ENCODE peak calls at places on chromosomes 3 and 15, in nine cellular contexts. One of them, this sample, is unnamed.

GRCh38 chr3:114551770-114552526 is 258.1 kb downstream of the TIGIT start:
- DNase-seq in vagina: no peak
- DNase-seq in mucosa of descending colon: no peak
- DNase-seq in neural progenitor cell: no peak
- DNase-seq in esophagus squamous epithelium: no peak
- DNase-seq in IMR-90: peak; percentile 84
- DNase-seq in endothelial cell of umbilical vein: peak; percentile 46
- DNase-seq in endodermal cell: no peak
- DNase-seq in SJSA1: peak; percentile 75
- DNase-seq in this sample: peak; percentile 28

GRCh38 chr3:133880287-133880686 is 15.4 kb downstream of the RAB6B start:
- DNase-seq in SJSA1: no peak
- DNase-seq in esophagus squamous epithelium: no peak
- DNase-seq in endodermal cell: peak; percentile 31
- DNase-seq in mucosa of descending colon: no peak
- DNase-seq in endothelial cell of umbilical vein: no peak
- DNase-seq in vagina: no peak
- DNase-seq in neural progenitor cell: no peak
- DNase-seq in IMR-90: no peak
- DNase-seq in this sample: no peak

GRCh38 chr15:57339321-57339720 is 37.0 kb upstream of the CGNL1 start:
- DNase-seq in neural progenitor cell: no peak
- DNase-seq in IMR-90: no peak
- DNase-seq in mucosa of descending colon: no peak
- DNase-seq in SJSA1: no peak
- DNase-seq in esophagus squamous epithelium: no peak
- DNase-seq in vagina: no peak
- DNase-seq in endodermal cell: no peak
- DNase-seq in endothelial cell of umbilical vein: no peak
- DNase-seq in this sample: no peak

GRCh38 chr15:75104804-75105557 is 81.6 kb downstream of the PPCDC start:
- DNase-seq in endothelial cell of umbilical vein: peak; percentile 97
- DNase-seq in IMR-90: peak; percentile 83
- DNase-seq in vagina: no peak
- DNase-seq in neural progenitor cell: no peak
- DNase-seq in SJSA1: peak; percentile 93
- DNase-seq in esophagus squamous epithelium: no peak
- DNase-seq in mucosa of descending colon: no peak
- DNase-seq in endodermal cell: no peak
- DNase-seq in this sample: peak; percentile 14

GRCh38 chr3:183809209-183809608 is 16.2 kb downstream of the MAP6D1 start:
- DNase-seq in esophagus squamous epithelium: no peak
- DNase-seq in IMR-90: no peak
- DNase-seq in endodermal cell: no peak
- DNase-seq in mucosa of descending colon: no peak
- DNase-seq in endothelial cell of umbilical vein: no peak
- DNase-seq in vagina: no peak
- DNase-seq in neural progenitor cell: no peak
- DNase-seq in SJSA1: no peak
- DNase-seq in this sample: no peak

GRCh38 chr3:19734453-19734852 is 199.6 kb downstream of the EFHB start:
- DNase-seq in neural progenitor cell: no peak
- DNase-seq in mucosa of descending colon: peak; percentile 40
- DNase-seq in endothelial cell of umbilical vein: no peak
- DNase-seq in IMR-90: no peak
- DNase-seq in esophagus squamous epithelium: no peak
- DNase-seq in endodermal cell: no peak
- DNase-seq in vagina: no peak
- DNase-seq in SJSA1: no peak
- DNase-seq in this sample: no peak

GRCh38 chr15:79002631-79003030 is 57.8 kb upstream of the CTSH start:
- DNase-seq in vagina: no peak
- DNase-seq in IMR-90: no peak
- DNase-seq in mucosa of descending colon: no peak
- DNase-seq in neural progenitor cell: no peak
- DNase-seq in endodermal cell: no peak
- DNase-seq in esophagus squamous epithelium: no peak
- DNase-seq in SJSA1: no peak
- DNase-seq in endothelial cell of umbilical vein: no peak
- DNase-seq in this sample: no peak

GRCh38 chr15:52667597-52667996 is 11.6 kb downstream of the ATOSA start:
- DNase-seq in SJSA1: no peak
- DNase-seq in endodermal cell: no peak
- DNase-seq in mucosa of descending colon: no peak
- DNase-seq in esophagus squamous epithelium: no peak
- DNase-seq in vagina: no peak
- DNase-seq in neural progenitor cell: no peak
- DNase-seq in IMR-90: no peak
- DNase-seq in endothelial cell of umbilical vein: no peak
- DNase-seq in this sample: no peak

GRCh38 chr3:49180116-49180515 is 8.7 kb downstream of the KLHDC8B start:
- DNase-seq in neural progenitor cell: no peak
- DNase-seq in mucosa of descending colon: no peak
- DNase-seq in endothelial cell of umbilical vein: no peak
- DNase-seq in SJSA1: no peak
- DNase-seq in endodermal cell: no peak
- DNase-seq in esophagus squamous epithelium: no peak
- DNase-seq in vagina: no peak
- DNase-seq in IMR-90: no peak
- DNase-seq in this sample: no peak

GRCh38 chr3:132360717-132361116 is 43.5 kb downstream of the ACP3 start:
- DNase-seq in SJSA1: no peak
- DNase-seq in neural progenitor cell: no peak
- DNase-seq in esophagus squamous epithelium: no peak
- DNase-seq in mucosa of descending colon: no peak
- DNase-seq in endothelial cell of umbilical vein: no peak
- DNase-seq in IMR-90: no peak
- DNase-seq in endodermal cell: no peak
- DNase-seq in vagina: no peak
- DNase-seq in this sample: no peak

GRCh38 chr3:61662861-61663260 is 101.5 kb downstream of the PTPRG start:
- DNase-seq in endothelial cell of umbilical vein: no peak
- DNase-seq in esophagus squamous epithelium: no peak
- DNase-seq in vagina: no peak
- DNase-seq in SJSA1: no peak
- DNase-seq in IMR-90: no peak
- DNase-seq in mucosa of descending colon: no peak
- DNase-seq in neural progenitor cell: no peak
- DNase-seq in endodermal cell: no peak
- DNase-seq in this sample: no peak
- H3K4me3 ChIP-seq in endothelial cell of umbilical vein: no peak overlapping the region
- H3K4me3 ChIP-seq in esophagus squamous epithelium: no peak overlapping the region
- H3K4me3 ChIP-seq in vagina: no peak overlapping the region
- H3K4me3 ChIP-seq in SJSA1: no peak overlapping the region
- H3K4me3 ChIP-seq in IMR-90: no peak overlapping the region
- H3K4me3 ChIP-seq in mucosa of descending colon: no peak overlapping the region
- H3K4me3 ChIP-seq in neural progenitor cell: no peak overlapping the region
- H3K4me3 ChIP-seq in endodermal cell: no peak overlapping the region
- H3K4me3 ChIP-seq in this sample: no peak overlapping the region

DNA sequence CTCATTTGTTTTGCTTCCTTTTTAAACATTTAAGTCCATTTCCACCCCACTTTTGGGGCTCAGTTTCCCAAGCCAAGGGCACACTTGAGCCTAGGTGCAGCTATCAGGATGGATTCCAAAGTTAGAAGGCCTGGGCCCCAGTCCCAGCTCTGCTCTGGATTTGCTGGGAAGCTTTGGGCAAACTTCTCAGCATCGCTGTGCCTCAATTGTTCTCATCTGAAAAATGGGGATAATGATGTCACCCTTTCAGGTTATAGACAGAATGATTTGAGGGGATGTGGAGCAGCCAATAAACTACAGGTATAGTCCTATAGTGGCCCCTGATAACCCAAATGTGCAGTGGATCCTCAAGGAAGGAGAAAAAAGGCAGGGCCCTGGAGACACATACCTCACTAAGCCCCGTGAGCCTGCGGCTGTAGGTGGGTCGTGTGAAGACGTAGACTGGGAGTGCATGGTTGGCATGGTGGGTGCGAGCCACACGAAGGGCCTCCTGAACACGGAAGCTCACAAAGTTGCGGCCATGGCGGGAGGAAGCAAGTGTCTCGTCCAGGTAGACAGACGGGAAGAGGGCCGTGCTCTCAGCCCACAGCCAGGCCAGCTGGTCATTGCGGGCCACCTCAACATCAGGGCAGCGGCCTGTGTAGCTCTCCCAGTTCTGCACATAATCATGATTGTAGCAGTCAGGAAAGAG is 3.2 kb downstream of the HYAL2 start:
- DNase-seq in mucosa of descending colon: no peak
- DNase-seq in esophagus squamous epithelium: no peak
- DNase-seq in vagina: no peak
- DNase-seq in IMR-90: no peak
- DNase-seq in endothelial cell of umbilical vein: no peak
- DNase-seq in SJSA1: no peak
- DNase-seq in neural progenitor cell: no peak
- DNase-seq in endodermal cell: no peak
- DNase-seq in this sample: no peak
- H3K4me1 ChIP-seq in mucosa of descending colon: peaks cover 56% of the 10 kb centered on the region
- H3K4me1 ChIP-seq in esophagus squamous epithelium: peaks cover 68% of the 10 kb centered on the region
- H3K4me1 ChIP-seq in vagina: peaks cover 76% of the 10 kb centered on the region
- H3K4me1 ChIP-seq in IMR-90: peaks cover 25% of the 10 kb centered on the region
- H3K4me1 ChIP-seq in endothelial cell of umbilical vein: peaks cover 62% of the 10 kb centered on the region
- H3K4me1 ChIP-seq in SJSA1: peaks cover 24% of the 10 kb centered on the region
- H3K4me1 ChIP-seq in neural progenitor cell: peaks cover 28% of the 10 kb centered on the region
- H3K4me1 ChIP-seq in endodermal cell: peaks cover 21% of the 10 kb centered on the region
- H3K4me1 ChIP-seq in this sample: peaks cover 40% of the 10 kb centered on the region

DNA sequence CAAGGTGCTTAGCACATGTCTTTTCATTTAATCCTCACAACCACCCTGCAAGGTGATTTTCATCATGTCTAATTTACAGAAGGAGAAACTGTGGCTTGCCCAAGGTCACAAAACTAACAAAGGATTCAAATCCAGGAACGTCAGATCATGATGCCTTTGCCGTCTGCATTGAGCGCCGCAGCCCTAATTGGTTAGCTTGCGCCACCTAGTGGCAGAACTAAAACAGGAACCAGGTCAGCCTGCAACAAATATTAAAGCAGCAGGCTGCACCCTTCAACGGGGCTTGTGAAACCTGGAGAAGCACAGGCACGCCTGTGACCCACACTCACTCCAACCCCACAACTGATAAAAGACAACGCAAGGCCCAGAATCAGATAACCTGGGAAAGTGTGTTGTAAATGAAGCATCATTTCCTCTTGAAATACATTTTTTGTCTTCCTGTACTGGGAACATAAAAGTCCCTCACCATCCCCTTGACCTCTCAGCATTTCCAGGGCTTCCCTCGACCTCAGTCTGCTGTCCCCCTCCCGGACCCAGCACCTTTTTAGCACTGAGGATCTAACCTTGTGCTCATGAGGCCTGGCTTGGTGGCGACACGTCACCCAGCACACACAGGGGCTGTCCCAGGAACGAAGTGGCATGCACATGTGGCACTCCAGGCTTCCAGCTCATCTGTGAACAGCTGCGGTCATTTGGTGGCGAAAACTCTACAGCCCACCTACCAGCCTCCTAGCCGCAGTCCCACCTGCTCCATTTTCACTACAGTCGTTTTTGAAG is 17.3 kb downstream of the DPH3 start:
- DNase-seq in SJSA1: peak; percentile 56
- DNase-seq in endodermal cell: peak; percentile 91
- DNase-seq in neural progenitor cell: peak; percentile 91
- DNase-seq in IMR-90: peak; percentile 84
- DNase-seq in mucosa of descending colon: peak; percentile 69
- DNase-seq in esophagus squamous epithelium: peak; percentile 28
- DNase-seq in vagina: no peak
- DNase-seq in endothelial cell of umbilical vein: peak; percentile 72
- DNase-seq in this sample: peak; percentile 74
- H3K4me3 ChIP-seq in SJSA1: no peak overlapping the region
- H3K4me3 ChIP-seq in endodermal cell: no peak overlapping the region
- H3K4me3 ChIP-seq in neural progenitor cell: no peak overlapping the region
- H3K4me3 ChIP-seq in IMR-90: no peak overlapping the region
- H3K4me3 ChIP-seq in mucosa of descending colon: no peak overlapping the region
- H3K4me3 ChIP-seq in esophagus squamous epithelium: no peak overlapping the region
- H3K4me3 ChIP-seq in vagina: no peak overlapping the region
- H3K4me3 ChIP-seq in endothelial cell of umbilical vein: no peak overlapping the region
- H3K4me3 ChIP-seq in this sample: no peak overlapping the region

GRCh38 chr15:28096720-28097431 is 2.2 kb downstream of the OCA2 start:
- DNase-seq in esophagus squamous epithelium: no peak
- DNase-seq in IMR-90: no peak
- DNase-seq in endodermal cell: peak; percentile 79
- DNase-seq in neural progenitor cell: peak; percentile 71
- DNase-seq in mucosa of descending colon: no peak
- DNase-seq in vagina: peak; percentile 79
- DNase-seq in SJSA1: peak; percentile 51
- DNase-seq in endothelial cell of umbilical vein: no peak
- DNase-seq in this sample: peak; percentile 66

GRCh38 chr15:28094732-28095521 is 4.2 kb downstream of the OCA2 start:
- DNase-seq in neural progenitor cell: peak; percentile 60
- DNase-seq in mucosa of descending colon: peak; percentile 96
- DNase-seq in IMR-90: no peak
- DNase-seq in SJSA1: no peak
- DNase-seq in endothelial cell of umbilical vein: no peak
- DNase-seq in vagina: no peak
- DNase-seq in esophagus squamous epithelium: no peak
- DNase-seq in endodermal cell: peak; percentile 86
- DNase-seq in this sample: peak; percentile 84

GRCh38 chr15:28097656-28098359 is 1.3 kb downstream of the OCA2 start:
- DNase-seq in vagina: peak; percentile 64
- DNase-seq in endodermal cell: peak; percentile 36
- DNase-seq in SJSA1: no peak
- DNase-seq in mucosa of descending colon: no peak
- DNase-seq in esophagus squamous epithelium: no peak
- DNase-seq in endothelial cell of umbilical vein: no peak
- DNase-seq in neural progenitor cell: no peak
- DNase-seq in IMR-90: no peak
- DNase-seq in this sample: no peak

GRCh38 chr15:28098360-28098765 is 752 bp downstream of the OCA2 start:
- DNase-seq in endodermal cell: no peak
- DNase-seq in IMR-90: no peak
- DNase-seq in esophagus squamous epithelium: no peak
- DNase-seq in vagina: peak; percentile 87
- DNase-seq in endothelial cell of umbilical vein: no peak
- DNase-seq in mucosa of descending colon: no peak
- DNase-seq in SJSA1: no peak
- DNase-seq in neural progenitor cell: no peak
- DNase-seq in this sample: no peak

GRCh38 chr15:28096411-28096719 is 2.8 kb downstream of the OCA2 start:
- DNase-seq in endodermal cell: no peak
- DNase-seq in esophagus squamous epithelium: no peak
- DNase-seq in mucosa of descending colon: no peak
- DNase-seq in SJSA1: no peak
- DNase-seq in vagina: no peak
- DNase-seq in endothelial cell of umbilical vein: no peak
- DNase-seq in neural progenitor cell: no peak
- DNase-seq in IMR-90: no peak
- DNase-seq in this sample: no peak
- H3K4me1 ChIP-seq in endodermal cell: no peaks in the 10 kb centered on the region
- H3K4me1 ChIP-seq in esophagus squamous epithelium: peaks cover 39% of the 10 kb centered on the region
- H3K4me1 ChIP-seq in mucosa of descending colon: peaks cover 34% of the 10 kb centered on the region
- H3K4me1 ChIP-seq in SJSA1: peaks cover 35% of the 10 kb centered on the region
- H3K4me1 ChIP-seq in vagina: peaks cover 47% of the 10 kb centered on the region
- H3K4me1 ChIP-seq in endothelial cell of umbilical vein: peaks cover 12% of the 10 kb centered on the region
- H3K4me1 ChIP-seq in neural progenitor cell: peaks cover 31% of the 10 kb centered on the region
- H3K4me1 ChIP-seq in IMR-90: peaks cover 2% of the 10 kb centered on the region
- H3K4me1 ChIP-seq in this sample: peaks cover 59% of the 10 kb centered on the region

GRCh38 chr3:153209596-153209995 is 47.6 kb downstream of the RAP2B start:
- DNase-seq in SJSA1: peak; percentile 54
- DNase-seq in IMR-90: peak; percentile 78
- DNase-seq in esophagus squamous epithelium: no peak
- DNase-seq in endodermal cell: peak; percentile 91
- DNase-seq in endothelial cell of umbilical vein: peak; percentile 59
- DNase-seq in vagina: no peak
- DNase-seq in mucosa of descending colon: no peak
- DNase-seq in neural progenitor cell: peak; percentile 26
- DNase-seq in this sample: no peak
- H3K4me3 ChIP-seq in SJSA1: no peak overlapping the region
- H3K4me3 ChIP-seq in IMR-90: no peak overlapping the region
- H3K4me3 ChIP-seq in esophagus squamous epithelium: no peak overlapping the region
- H3K4me3 ChIP-seq in endodermal cell: no peak overlapping the region
- H3K4me3 ChIP-seq in endothelial cell of umbilical vein: no peak overlapping the region
- H3K4me3 ChIP-seq in vagina: no peak overlapping the region
- H3K4me3 ChIP-seq in mucosa of descending colon: no peak overlapping the region
- H3K4me3 ChIP-seq in neural progenitor cell: no peak overlapping the region
- H3K4me3 ChIP-seq in this sample: no peak overlapping the region

GRCh38 chr15:91537868-91538267 is 315.6 kb upstream of the SLCO3A1 start:
- DNase-seq in SJSA1: no peak
- DNase-seq in mucosa of descending colon: no peak
- DNase-seq in esophagus squamous epithelium: no peak
- DNase-seq in vagina: no peak
- DNase-seq in endothelial cell of umbilical vein: no peak
- DNase-seq in endodermal cell: no peak
- DNase-seq in neural progenitor cell: no peak
- DNase-seq in IMR-90: no peak
- DNase-seq in this sample: no peak
- H3K4me1 ChIP-seq in SJSA1: peaks cover 6% of the 10 kb centered on the region
- H3K4me1 ChIP-seq in mucosa of descending colon: peaks cover 25% of the 10 kb centered on the region
- H3K4me1 ChIP-seq in esophagus squamous epithelium: peaks cover 5% of the 10 kb centered on the region
- H3K4me1 ChIP-seq in vagina: peaks cover 13% of the 10 kb centered on the region
- H3K4me1 ChIP-seq in endothelial cell of umbilical vein: no peaks in the 10 kb centered on the region
- H3K4me1 ChIP-seq in endodermal cell: peaks cover 5% of the 10 kb centered on the region
- H3K4me1 ChIP-seq in neural progenitor cell: no peaks in the 10 kb centered on the region
- H3K4me1 ChIP-seq in IMR-90: peaks cover 6% of the 10 kb centered on the region
- H3K4me1 ChIP-seq in this sample: no peaks in the 10 kb centered on the region

This sample was measured in thyroid gland.